ENCODE peak calls at places on chromosome 2, in four cellular contexts. Z is B cell, T is endothelial cell, U is neural crest cell. M is an unnamed sample.

GRCh38 chr2:226154610-226155009 is 645.0 kb downstream of the IRS1 start:
- DNase-seq in Z (no peak), T (no peak), U (no peak), M (no peak)

GRCh38 chr2:241216211-241216761 is 27.8 kb downstream of the ANO7 start:
- DNase-seq in Z (peak), T (no peak), U (no peak), M (no peak)

GRCh38 chr2:42960835-42961165 is 168.4 kb upstream of the HAAO start:
- DNase-seq in Z (no peak), T (no peak), U (no peak), M (no peak)

GRCh38 chr2:157107877-157108276 is 149.6 kb upstream of the GALNT5 start:
- DNase-seq in Z (no peak), T (no peak), U (no peak), M (no peak)

GRCh38 chr2:124382067-124382618 is 357.1 kb downstream of the CNTNAP5 start:
- DNase-seq in Z (no peak), T (no peak), U (no peak), M (no peak)

GRCh38 chr2:109468893-109469292 is 144.9 kb downstream of the SEPTIN10 start:
- DNase-seq in Z (no peak), T (no peak), U (no peak), M (no peak)

GRCh38 chr2:199973703-199974102 is 18.3 kb downstream of the MAIP1 start:
- DNase-seq in Z (no peak), T (no peak), U (no peak), M (no peak)

GRCh38 chr2:36423172-36423571 is 67.6 kb downstream of the CRIM1 start:
- DNase-seq in Z (no peak), T (no peak), U (no peak), M (no peak)

GRCh38 chr2:235049719-235050118 is 97.9 kb downstream of the SH3BP4 start:
- DNase-seq in Z (no peak), T (no peak), U (no peak), M (no peak)

GRCh38 chr2:235051436-235052260 is 99.8 kb downstream of the SH3BP4 start:
- DNase-seq in Z (no peak), T (no peak), U (no peak), M (no peak)

GRCh38 chr2:235052514-235053354 is 100.9 kb downstream of the SH3BP4 start:
- DNase-seq in Z (no peak), T (no peak), U (no peak), M (no peak)

GRCh38 chr2:235049069-235049468 is 97.3 kb downstream of the SH3BP4 start:
- DNase-seq in Z (no peak), T (no peak), U (no peak), M (no peak)

GRCh38 chr2:235050992-235051351 is 99.2 kb downstream of the SH3BP4 start:
- DNase-seq in Z (no peak), T (no peak), U (no peak), M (no peak)
- TF ChIP-seq CTCF in Z (no peak), T (no peak), U (no peak), M (no peak)

DNA sequence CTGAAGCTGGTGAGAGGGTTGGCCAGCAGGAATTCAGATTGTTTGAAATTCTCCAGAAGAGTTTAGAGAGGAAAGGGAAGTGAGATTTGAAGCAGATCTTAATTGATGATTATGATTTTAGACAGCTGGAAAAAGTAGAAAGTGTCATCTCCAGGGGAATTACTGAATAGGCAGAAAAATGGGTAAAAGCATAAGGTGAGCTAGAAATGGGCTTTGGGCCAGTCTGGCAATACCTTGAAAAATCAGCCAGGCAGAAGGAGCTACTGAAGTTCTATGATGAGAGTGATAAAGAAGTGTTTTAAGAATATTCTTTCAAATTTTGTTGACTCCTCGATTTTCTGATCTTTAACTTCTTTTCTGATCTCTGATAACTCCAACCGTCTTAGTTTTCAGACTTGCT is 172.9 kb upstream of the CCDC150 start:
- DNase-seq in Z (no peak), T (no peak), U (no peak), M (no peak)
- TF ChIP-seq CTCF in Z (no peak), T (no peak), U (no peak), M (no peak)

GRCh38 chr2:224378087-224379085 is 23.5 kb downstream of the FAM124B start:
- DNase-seq in Z (no peak), T (no peak), U (no peak), M (no peak)
- TF ChIP-seq CTCF in Z (no peak), T (no peak), U (peak), M (no peak)

GRCh38 chr2:23803275-23803964 is 123.5 kb downstream of the ATAD2B start:
- DNase-seq in Z (no peak), T (no peak), U (no peak), M (no peak)

GRCh38 chr2:23801396-23801795 is 125.5 kb downstream of the ATAD2B start:
- DNase-seq in Z (no peak), T (no peak), U (no peak), M (no peak)

GRCh38 chr2:23806201-23806600 is 120.7 kb downstream of the ATAD2B start:
- DNase-seq in Z (no peak), T (no peak), U (no peak), M (no peak)

GRCh38 chr2:23806665-23807064 is 120.3 kb downstream of the ATAD2B start:
- DNase-seq in Z (no peak), T (no peak), U (no peak), M (no peak)

GRCh38 chr2:23803965-23804542 is 122.9 kb downstream of the ATAD2B start:
- DNase-seq in Z (no peak), T (peak), U (no peak), M (no peak)
- TF ChIP-seq CTCF in Z (no peak), T (no peak), U (peak), M (peak)

DNA sequence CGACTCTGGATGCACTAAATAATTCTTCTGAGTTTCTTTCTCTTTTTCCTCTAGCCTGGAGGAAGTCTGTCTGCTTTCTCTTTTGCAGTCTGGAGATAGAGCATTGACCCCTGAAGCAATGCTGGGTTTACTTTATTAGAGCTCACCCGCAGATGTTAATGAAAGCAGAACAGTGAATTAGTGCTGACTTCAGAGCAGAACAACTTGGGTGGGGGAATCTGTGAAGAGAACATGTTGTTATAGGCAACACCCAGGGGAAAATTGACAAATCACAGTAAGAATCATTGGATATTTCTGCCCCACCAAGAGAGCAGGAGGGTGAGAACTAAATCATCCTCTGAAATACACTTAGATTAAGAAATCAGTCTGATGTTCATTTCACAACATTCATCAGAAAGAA is 164.9 kb downstream of the FMNL2 start:
- DNase-seq in Z (no peak), T (no peak), U (no peak), M (peak)
- TF ChIP-seq CTCF in Z (no peak), T (no peak), U (no peak), M (no peak)

DNA sequence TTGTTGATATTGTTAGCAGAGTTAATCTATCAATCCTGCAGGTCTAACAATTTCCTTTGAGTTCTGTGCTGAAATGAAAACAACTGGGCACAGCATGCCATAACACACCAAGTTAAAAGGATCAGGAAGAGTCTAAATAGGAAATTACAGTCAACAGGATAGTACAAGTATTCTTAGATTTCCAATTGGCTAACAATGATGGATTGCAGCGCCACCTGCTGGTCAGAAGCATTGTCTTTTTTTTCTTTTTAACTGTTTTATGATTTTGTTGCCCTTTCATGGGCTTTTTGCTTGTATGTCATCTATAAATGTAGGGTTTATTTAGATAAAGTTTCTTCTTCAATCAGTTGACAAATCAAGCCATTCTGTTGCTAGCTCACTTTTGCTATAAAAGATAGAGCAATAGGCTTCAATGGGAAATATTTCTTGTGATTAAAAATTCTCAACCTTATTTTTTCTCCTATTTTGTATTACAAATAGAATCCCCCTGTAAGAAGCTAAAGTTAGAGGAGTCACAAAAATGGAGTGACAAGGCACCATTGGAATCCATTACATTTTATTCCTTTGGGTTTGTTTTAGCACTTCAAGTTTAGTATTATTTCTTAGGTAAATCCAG is 40.8 kb upstream of the RPRM start:
- DNase-seq in Z (peak), T (peak), U (peak), M (peak)
- TF ChIP-seq CTCF in Z (peak), T (peak), U (peak), M (peak)